ENCODE peak calls at places on chromosomes 16 and 17, in ten cellular contexts. B is cardiac muscle cell; L is CD8-positive, alpha-beta T cell; N is sigmoid colon; H is tibial artery; M is DND-41; E is colonic mucosa; J is lung; O is GM23338; I is heart left ventricle. G is an unnamed sample.
A peak's percentile ranks its signal among the peaks of the same experiment; 100 is the strongest.

GRCh38 chr17:13843862-13844640 is 225.3 kb upstream of the COX10 start:
- DNase-seq in B (no peak), L (no peak), N (no peak), H (no peak), M (no peak), E (no peak), J (no peak), O (no peak), I (no peak), G (no peak)

GRCh38 chr17:61416540-61417363 is 17.1 kb downstream of the TBX2 start:
- DNase-seq in B (peak; percentile 97), L (peak; percentile 55), N (peak; percentile 91), H (peak; percentile 91), M (peak; percentile 59), E (peak; percentile 80), J (peak; percentile 87), O (peak; percentile 94), I (peak; percentile 87), G (peak; percentile 96)

GRCh38 chr17:14737984-14738651 is 437.2 kb downstream of the HS3ST3B1 start:
- DNase-seq in B (no peak), L (no peak), N (peak; percentile 71), H (peak; percentile 81), M (no peak), E (no peak), J (peak; percentile 73), O (peak; percentile 49), I (peak; percentile 34), G (peak; percentile 90)

GRCh38 chr16:17556276-17557052 is 85.7 kb upstream of the XYLT1 start:
- DNase-seq in B (peak; percentile 44), L (no peak), N (no peak), H (no peak), M (no peak), E (no peak), J (no peak), O (peak; percentile 77), I (no peak), G (no peak)

GRCh38 chr16:56203052-56203451 is 11.8 kb downstream of the GNAO1 start:
- DNase-seq in B (no peak), L (peak; percentile 38), N (no peak), H (no peak), M (peak; percentile 76), E (no peak), J (no peak), O (peak; percentile 79), I (no peak), G (no peak)

GRCh38 chr17:45371414-45372324 is 54.8 kb upstream of the MAP3K14 start:
- DNase-seq in B (peak; percentile 91), L (peak; percentile 18), N (peak; percentile 90), H (peak; percentile 88), M (no peak), E (peak; percentile 71), J (peak; percentile 84), O (peak; percentile 95), I (peak; percentile 82), G (peak; percentile 92)

GRCh38 chr16:49592507-49593422 is 219.2 kb downstream of the C16orf78 start:
- DNase-seq in B (peak; percentile 44), L (peak; percentile 28), N (no peak), H (peak; percentile 51), M (peak; percentile 71), E (no peak), J (no peak), O (peak; percentile 85), I (no peak), G (no peak)

GRCh38 chr17:29242051-29242450 is 4.6 kb upstream of the CRYBA1 start:
- DNase-seq in B (no peak), L (no peak), N (no peak), H (no peak), M (no peak), E (no peak), J (no peak), O (no peak), I (no peak), G (no peak)

GRCh38 chr17:29078183-29079045 is 35.5 kb downstream of the PIPOX start:
- DNase-seq in B (no peak), L (no peak), N (no peak), H (no peak), M (no peak), E (no peak), J (no peak), O (no peak), I (no peak), G (no peak)

GRCh38 chr16:58678716-58679115 is 5.9 kb downstream of the SLC38A7 start:
- DNase-seq in B (no peak), L (no peak), N (peak; percentile 71), H (no peak), M (no peak), E (no peak), J (no peak), O (no peak), I (peak; percentile 54), G (no peak)

GRCh38 chr17:10226930-10227695 is 28.7 kb upstream of the GAS7 start:
- DNase-seq in B (peak; percentile 64), L (peak; percentile 57), N (no peak), H (no peak), M (peak; percentile 74), E (peak; percentile 45), J (peak; percentile 43), O (peak; percentile 82), I (peak; percentile 45), G (no peak)

GRCh38 chr16:67247698-67248400 is 568 bp upstream of the FHOD1 start:
- DNase-seq in B (no peak), L (no peak), N (no peak), H (no peak), M (peak; percentile 30), E (no peak), J (no peak), O (no peak), I (no peak), G (no peak)

GRCh38 chr16:67249178-67249759 is 490 bp downstream of the SLC9A5 start:
- DNase-seq in B (peak; percentile 8), L (no peak), N (peak; percentile 66), H (no peak), M (no peak), E (no peak), J (no peak), O (peak; percentile 59), I (no peak), G (no peak)

GRCh38 chr16:67246945-67247697 is at the start of gene FHOD1:
- DNase-seq in B (peak; percentile 97), L (peak; percentile 98), N (peak; percentile 99), H (peak; percentile 99), M (peak; percentile 97), E (peak; percentile 99), J (peak; percentile 99), O (peak; percentile 98), I (peak; percentile 99), G (peak; percentile 99)

GRCh38 chr16:67249762-67250327 is 1.1 kb downstream of the SLC9A5 start:
- DNase-seq in B (no peak), L (no peak), N (peak; percentile 50), H (no peak), M (no peak), E (no peak), J (no peak), O (no peak), I (no peak), G (no peak)

DNA sequence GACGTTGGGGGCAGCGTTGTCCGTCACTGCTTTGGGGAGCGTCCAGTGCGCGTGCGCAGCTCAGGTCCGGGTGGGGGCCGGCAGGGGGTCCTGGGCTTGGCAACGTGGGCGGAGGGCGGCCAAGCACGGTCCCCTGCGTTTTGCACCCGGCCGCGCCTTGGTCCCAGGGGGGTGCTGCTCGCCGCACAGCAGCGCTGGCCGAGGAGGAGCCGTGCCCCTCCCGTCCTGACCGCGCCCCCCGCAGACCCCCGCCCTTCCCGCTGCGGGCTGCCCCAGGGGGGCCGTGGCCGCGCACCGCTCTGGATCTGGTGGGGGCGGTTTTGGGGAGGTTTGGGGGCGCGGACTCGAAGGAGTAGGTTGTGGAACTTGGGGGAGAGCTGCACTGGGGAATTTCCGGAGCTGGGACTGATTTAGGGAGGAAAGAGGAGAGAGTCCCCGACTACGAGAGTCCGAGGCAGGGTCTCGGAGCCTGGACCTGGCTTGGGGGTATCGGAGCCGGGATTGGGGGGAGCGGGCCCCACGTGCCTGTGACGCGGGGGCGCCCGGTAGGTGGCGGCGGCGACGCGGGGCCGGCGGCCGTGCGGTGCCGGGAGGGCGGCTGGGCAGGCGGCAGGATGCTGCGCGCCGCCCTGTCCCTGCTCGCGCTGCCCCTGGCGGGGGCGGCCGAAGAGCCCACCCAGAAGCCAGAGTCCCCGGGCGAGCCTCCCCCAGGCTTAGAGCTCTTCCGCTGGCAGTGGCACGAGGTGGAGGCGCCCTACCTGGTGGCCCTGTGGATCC is at the start of gene SLC9A5:
- DNase-seq in B (peak; percentile 58), L (peak; percentile 19), N (peak; percentile 75), H (no peak), M (peak; percentile 21), E (no peak), J (no peak), O (peak; percentile 65), I (peak; percentile 49), G (no peak)
- TF ChIP-seq CTCF in B (no peak), L (no peak), N (no peak), H (peak; percentile 25), M (peak; percentile 21), E (no peak), J (no peak), O (no peak), I (peak; percentile 29), G (peak; percentile 21)

GRCh38 chr16:18966791-18967190 is 16.9 kb upstream of the TMC7 start:
- DNase-seq in B (no peak), L (no peak), N (no peak), H (no peak), M (no peak), E (no peak), J (no peak), O (no peak), I (no peak), G (no peak)
- H3K27ac ChIP-seq in B (no peak overlapping the region), L (no peak overlapping the region), N (no peak overlapping the region), H (no peak overlapping the region), M (no peak overlapping the region), E (no peak overlapping the region), J (no peak overlapping the region), O (no peak overlapping the region), I (no peak overlapping the region), G (no peak overlapping the region)

DNA sequence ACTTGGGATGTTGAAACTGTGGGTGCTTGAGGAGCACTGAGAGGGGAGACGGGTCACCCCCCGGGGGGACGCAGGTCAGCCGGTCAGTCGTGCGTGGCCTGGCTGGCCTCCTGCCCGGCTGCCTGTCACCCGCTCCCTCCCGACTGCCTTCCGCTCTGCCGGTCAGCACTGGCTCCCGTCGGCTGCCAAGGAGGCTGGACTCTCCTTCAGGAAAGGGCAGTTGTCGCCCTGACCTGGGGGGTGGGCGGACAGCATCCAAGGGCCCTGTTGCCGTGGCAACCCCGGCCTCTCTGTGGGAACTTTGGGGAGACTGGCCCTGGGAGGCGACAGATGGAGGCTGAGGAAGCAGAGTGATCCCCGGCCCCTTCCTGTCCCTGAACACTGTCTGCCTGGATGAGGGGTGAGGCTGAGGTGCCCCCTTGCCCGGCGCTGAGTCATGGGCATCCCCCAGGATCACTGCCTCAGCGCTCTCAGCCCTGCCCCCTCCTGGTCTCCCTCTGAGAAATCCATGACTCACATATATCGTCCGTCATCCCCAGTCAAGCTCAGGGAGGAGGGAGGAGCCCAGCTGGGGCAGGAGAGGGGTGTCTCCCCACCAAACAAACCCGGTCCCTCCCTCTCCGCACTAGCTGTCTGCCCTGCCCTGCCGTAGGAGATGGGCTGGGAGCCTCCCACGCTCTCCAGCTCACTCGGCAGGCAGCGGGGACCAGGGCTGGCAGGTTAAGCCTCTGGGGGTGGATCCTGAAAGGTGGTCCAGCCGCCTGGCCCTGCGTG is at the start of gene ADGRG1:
- DNase-seq in B (peak; percentile 34), L (peak; percentile 31), N (peak; percentile 81), H (peak; percentile 81), M (no peak), E (peak; percentile 52), J (peak; percentile 61), O (peak; percentile 77), I (peak; percentile 73), G (no peak)
- H3K4me3 ChIP-seq in B (no peak within 1 kb of the TSS), L (no peak within 1 kb of the TSS), N (peak within 1 kb of the TSS; percentile 24), H (peak within 1 kb of the TSS; percentile 38), M (no peak within 1 kb of the TSS), E (no peak within 1 kb of the TSS), J (peak within 1 kb of the TSS; percentile 23), O (peak within 1 kb of the TSS; percentile 41), I (peak within 1 kb of the TSS; percentile 61), G (peak within 1 kb of the TSS; percentile 46)

GRCh38 chr16:29688172-29688571 is 9.2 kb downstream of the QPRT start:
- DNase-seq in B (no peak), L (no peak), N (no peak), H (no peak), M (no peak), E (no peak), J (no peak), O (peak; percentile 27), I (no peak), G (no peak)
- TF ChIP-seq CTCF in B (no peak), L (no peak), N (no peak), H (no peak), M (no peak), E (no peak), J (no peak), O (no peak), I (no peak), G (no peak)